ENCODE peak calls at places on chromosomes 16 and 17, in eight cellular contexts. Y is transverse colon, P is tibial artery, N is ascending aorta, W is cardiac fibroblast, A is GM12878, H is ovary, K is choroid plexus epithelial cell. I is an unnamed sample.

GRCh38 chr17:48160177-48160967 is 52.8 kb downstream of the SNX11 start:
- DNase-seq in Y (peak), P (no peak), N (no peak), W (no peak), A (no peak), H (no peak), K (no peak), I (no peak)

GRCh38 chr17:82215095-82215971 is 2.7 kb upstream of the CCDC57 start:
- DNase-seq in Y (no peak), P (no peak), N (no peak), W (peak), A (no peak), H (no peak), K (peak), I (no peak)

GRCh38 chr16:30445408-30446202 is at the start of gene SEPHS2:
- DNase-seq in Y (peak), P (peak), N (peak), W (peak), A (peak), H (peak), K (peak), I (peak)

GRCh38 chr17:8991514-8992285 is 26.2 kb upstream of the PIK3R5 start:
- DNase-seq in Y (peak), P (peak), N (no peak), W (peak), A (no peak), H (no peak), K (peak), I (peak)

GRCh38 chr17:21285164-21286065 is 904 bp downstream of the MAP2K3 start:
- DNase-seq in Y (peak), P (peak), N (no peak), W (peak), A (no peak), H (no peak), K (peak), I (no peak)

GRCh38 chr17:64107517-64108235 is 22.3 kb downstream of the ERN1 start:
- DNase-seq in Y (no peak), P (no peak), N (no peak), W (no peak), A (no peak), H (no peak), K (no peak), I (peak)

GRCh38 chr17:60522889-60523626 is 3.0 kb downstream of the APPBP2 start:
- DNase-seq in Y (no peak), P (no peak), N (no peak), W (no peak), A (no peak), H (no peak), K (no peak), I (no peak)

GRCh38 chr17:57114085-57114673 is 29.1 kb downstream of the AKAP1 start:
- DNase-seq in Y (peak), P (peak), N (no peak), W (no peak), A (no peak), H (peak), K (peak), I (no peak)

GRCh38 chr17:28745052-28745776 is 1.4 kb downstream of the TRAF4 start:
- DNase-seq in Y (peak), P (no peak), N (no peak), W (peak), A (no peak), H (peak), K (peak), I (peak)

GRCh38 chr17:67658265-67658664 is 59.5 kb upstream of the NOL11 start:
- DNase-seq in Y (no peak), P (no peak), N (no peak), W (no peak), A (no peak), H (no peak), K (no peak), I (no peak)

GRCh38 chr17:76841776-76842405 is 26.3 kb upstream of the MGAT5B start:
- DNase-seq in Y (no peak), P (no peak), N (no peak), W (no peak), A (no peak), H (no peak), K (no peak), I (no peak)

GRCh38 chr17:76840443-76840767 is 27.8 kb upstream of the MGAT5B start:
- DNase-seq in Y (no peak), P (no peak), N (no peak), W (no peak), A (no peak), H (no peak), K (no peak), I (no peak)

GRCh38 chr17:76844485-76844829 is 23.7 kb upstream of the MGAT5B start:
- DNase-seq in Y (no peak), P (no peak), N (no peak), W (no peak), A (no peak), H (no peak), K (no peak), I (no peak)

GRCh38 chr17:76843703-76844484 is 24.3 kb upstream of the MGAT5B start:
- DNase-seq in Y (no peak), P (no peak), N (no peak), W (no peak), A (no peak), H (no peak), K (no peak), I (no peak)

DNA sequence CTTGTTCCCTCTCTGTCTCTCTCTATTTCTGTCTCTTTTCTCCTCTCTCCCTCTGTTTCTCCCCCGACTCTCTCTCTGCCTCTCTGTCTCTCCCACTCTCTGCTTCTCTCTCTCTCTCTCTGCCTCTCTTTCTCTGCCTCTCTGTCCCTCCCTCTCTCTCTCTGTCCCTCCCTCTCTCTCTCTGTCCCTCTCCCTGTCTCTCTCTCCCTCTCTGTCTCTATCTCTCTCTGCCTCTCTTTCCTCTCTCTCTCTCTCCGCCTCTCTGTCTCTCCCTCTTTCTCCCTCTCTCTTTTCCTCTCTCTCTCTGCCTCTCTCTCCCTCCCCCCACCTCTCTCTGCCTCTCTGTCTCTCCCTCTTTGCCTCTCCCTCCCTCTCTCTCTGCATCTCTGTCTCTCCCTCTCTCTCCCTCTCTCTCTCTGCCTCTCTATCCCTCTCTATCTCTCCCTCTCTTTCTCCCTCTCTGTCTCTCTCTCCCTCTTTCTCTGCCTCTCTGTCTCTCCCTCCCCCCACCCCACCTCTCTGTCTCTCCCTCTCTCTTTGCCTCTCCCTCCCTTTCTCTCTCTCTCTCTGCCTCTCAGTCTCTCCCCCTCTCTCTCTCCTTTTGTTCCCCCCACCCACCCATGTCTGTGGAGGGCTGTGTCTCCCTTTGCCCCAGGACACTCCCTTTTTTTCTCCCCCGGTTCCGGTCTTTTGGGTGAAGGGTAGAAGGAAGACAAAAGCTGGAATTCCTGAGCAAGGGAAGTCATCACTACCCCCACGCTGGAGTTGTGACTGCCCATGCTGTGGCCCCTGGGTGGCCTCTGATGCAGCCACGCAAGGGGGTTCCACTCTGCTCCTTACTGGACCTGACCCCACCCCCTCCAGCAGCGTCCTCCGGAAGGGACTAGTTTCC is 27.1 kb upstream of the MGAT5B start:
- DNase-seq in Y (no peak), P (no peak), N (no peak), W (no peak), A (no peak), H (no peak), K (no peak), I (no peak)
- H3K4me3 ChIP-seq in Y (no peak), P (no peak), N (no peak), W (no peak), A (no peak), H (no peak), K (no peak), I (no peak)

GRCh38 chr16:1781758-1782407 is 488 bp downstream of the SPSB3 start:
- DNase-seq in Y (peak), P (no peak), N (no peak), W (no peak), A (no peak), H (peak), K (peak), I (no peak)
- TF ChIP-seq CTCF in Y (peak), P (no peak), N (peak), W (peak), A (peak), H (no peak), K (peak), I (no peak)

GRCh38 chr16:52526830-52527229 is 20.1 kb downstream of the TOX3 start:
- DNase-seq in Y (no peak), P (no peak), N (no peak), W (no peak), A (no peak), H (no peak), K (no peak), I (no peak)

GRCh38 chr16:52521570-52521969 is 25.4 kb downstream of the TOX3 start:
- DNase-seq in Y (no peak), P (no peak), N (no peak), W (no peak), A (no peak), H (no peak), K (no peak), I (no peak)

GRCh38 chr16:52529226-52529625 is 17.7 kb downstream of the TOX3 start:
- DNase-seq in Y (no peak), P (no peak), N (no peak), W (no peak), A (no peak), H (no peak), K (no peak), I (no peak)

GRCh38 chr16:52528393-52529080 is 18.4 kb downstream of the TOX3 start:
- DNase-seq in Y (no peak), P (no peak), N (no peak), W (no peak), A (no peak), H (no peak), K (no peak), I (no peak)

DNA sequence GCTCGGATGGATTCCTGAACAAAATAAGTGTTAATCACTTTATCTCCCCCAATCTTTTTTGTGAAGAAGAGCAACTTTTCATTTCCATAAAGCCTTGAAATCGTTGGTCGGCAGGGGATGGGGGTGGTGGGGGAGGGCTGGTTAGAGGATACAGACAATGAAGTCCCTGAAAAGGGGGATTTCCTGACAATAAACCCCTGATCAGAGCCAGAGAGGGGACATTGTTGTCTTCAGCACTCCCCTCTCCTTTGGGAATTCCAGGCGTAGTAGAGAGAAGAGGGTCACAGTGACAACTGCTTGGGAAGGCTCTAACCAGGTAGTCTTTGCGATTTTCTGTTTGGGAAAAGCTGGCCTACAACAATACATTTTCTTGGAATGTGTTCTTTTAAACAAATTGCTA is 20.5 kb downstream of the TOX3 start:
- DNase-seq in Y (no peak), P (no peak), N (no peak), W (no peak), A (no peak), H (no peak), K (no peak), I (no peak)
- H3K4me3 ChIP-seq in Y (no peak), P (no peak), N (no peak), W (no peak), A (no peak), H (no peak), K (no peak), I (no peak)

GRCh38 chr17:19319771-19320505 is 42.6 kb downstream of the B9D1 start:
- DNase-seq in Y (no peak), P (no peak), N (no peak), W (no peak), A (no peak), H (no peak), K (no peak), I (no peak)

GRCh38 chr17:19322861-19323260 is 39.7 kb downstream of the B9D1 start:
- DNase-seq in Y (no peak), P (no peak), N (no peak), W (no peak), A (no peak), H (no peak), K (no peak), I (no peak)

GRCh38 chr17:19322129-19322505 is 40.4 kb downstream of the B9D1 start:
- DNase-seq in Y (no peak), P (no peak), N (no peak), W (no peak), A (no peak), H (no peak), K (no peak), I (no peak)

GRCh38 chr17:19320876-19321275 is 41.6 kb downstream of the B9D1 start:
- DNase-seq in Y (no peak), P (no peak), N (no peak), W (no peak), A (no peak), H (no peak), K (no peak), I (no peak)

GRCh38 chr17:19321481-19322128 is 40.9 kb downstream of the B9D1 start:
- DNase-seq in Y (no peak), P (no peak), N (no peak), W (no peak), A (no peak), H (no peak), K (no peak), I (no peak)
- TF ChIP-seq CTCF in Y (no peak), P (no peak), N (no peak), W (peak), A (no peak), H (no peak), K (peak), I (peak)

GRCh38 chr16:67200491-67200890 is 1.6 kb downstream of the ELMO3 start:
- DNase-seq in Y (no peak), P (no peak), N (no peak), W (no peak), A (no peak), H (no peak), K (no peak), I (no peak)
- H3K4me3 ChIP-seq in Y (no peak), P (no peak), N (no peak), W (no peak), A (no peak), H (no peak), K (no peak), I (no peak)

GRCh38 chr16:85673529-85674417 is 15.0 kb downstream of the GINS2 start:
- DNase-seq in Y (no peak), P (no peak), N (no peak), W (peak), A (no peak), H (peak), K (peak), I (peak)

GRCh38 chr16:85674418-85674755 is 14.4 kb downstream of the GINS2 start:
- DNase-seq in Y (no peak), P (no peak), N (no peak), W (no peak), A (no peak), H (no peak), K (no peak), I (no peak)

GRCh38 chr16:85674828-85675227 is 13.9 kb downstream of the GINS2 start:
- DNase-seq in Y (no peak), P (no peak), N (no peak), W (no peak), A (no peak), H (no peak), K (no peak), I (no peak)

GRCh38 chr16:85676466-85676865 is 12.3 kb downstream of the GINS2 start:
- DNase-seq in Y (no peak), P (no peak), N (no peak), W (no peak), A (no peak), H (no peak), K (no peak), I (no peak)

DNA sequence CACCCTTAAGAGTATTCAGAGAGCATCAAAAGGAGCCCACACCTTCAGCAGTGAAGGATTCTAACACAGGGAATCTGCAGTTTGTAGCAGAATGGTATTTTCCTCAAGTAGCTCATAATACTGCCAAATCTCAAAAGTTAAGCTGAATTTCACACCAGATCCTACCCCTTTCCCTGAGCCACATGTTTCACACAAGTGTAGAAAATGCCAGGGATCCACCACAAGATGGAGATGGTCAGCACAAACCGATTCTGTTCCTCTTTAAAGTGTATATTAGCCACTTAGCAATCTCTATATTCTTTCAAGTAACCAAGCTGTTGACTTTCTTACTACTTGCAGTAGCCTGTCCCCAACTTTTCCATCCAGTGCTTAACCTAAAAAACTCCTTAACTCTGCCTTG is 13.2 kb downstream of the GINS2 start:
- DNase-seq in Y (no peak), P (no peak), N (no peak), W (peak), A (no peak), H (no peak), K (peak), I (peak)
- TF ChIP-seq CTCF in Y (peak), P (no peak), N (no peak), W (peak), A (peak), H (peak), K (peak), I (peak)